ENCODE peak calls at places on chromosomes 16 and 17, in four cellular contexts. One of them, this sample, is unnamed.
A peak's percentile ranks its signal among the peaks of the same experiment; 100 is the strongest.

GRCh38 chr17:82435601-82436583 is 14.7 kb downstream of the CYBC1 start:
- DNase-seq in mammary epithelial cell: no peak
- DNase-seq in tibial artery: no peak
- DNase-seq in fibroblast of the aortic adventitia: no peak
- DNase-seq in this sample: no peak

GRCh38 chr17:385195-385835 is 32.7 kb upstream of the RPH3AL start:
- DNase-seq in fibroblast of the aortic adventitia: no peak
- DNase-seq in mammary epithelial cell: peak; percentile 14
- DNase-seq in tibial artery: no peak
- DNase-seq in this sample: no peak

GRCh38 chr16:31253642-31254045 is 6.1 kb upstream of the ITGAM start:
- DNase-seq in fibroblast of the aortic adventitia: no peak
- DNase-seq in mammary epithelial cell: no peak
- DNase-seq in tibial artery: no peak
- DNase-seq in this sample: peak; percentile 21

GRCh38 chr16:86991679-86992078 is 325.5 kb downstream of the C16orf95 start:
- DNase-seq in mammary epithelial cell: peak; percentile 34
- DNase-seq in fibroblast of the aortic adventitia: no peak
- DNase-seq in tibial artery: no peak
- DNase-seq in this sample: no peak

GRCh38 chr16:88202207-88202745 is 180.5 kb upstream of the ZNF469 start:
- DNase-seq in fibroblast of the aortic adventitia: no peak
- DNase-seq in mammary epithelial cell: no peak
- DNase-seq in tibial artery: peak; percentile 59
- DNase-seq in this sample: no peak

GRCh38 chr17:3603119-3603869 is 5.9 kb downstream of the TRPV1 start:
- DNase-seq in fibroblast of the aortic adventitia: peak; percentile 38
- DNase-seq in tibial artery: no peak
- DNase-seq in mammary epithelial cell: peak; percentile 98
- DNase-seq in this sample: no peak

GRCh38 chr16:49019081-49019633 is 262.5 kb downstream of the CBLN1 start:
- DNase-seq in fibroblast of the aortic adventitia: peak; percentile 26
- DNase-seq in tibial artery: no peak
- DNase-seq in mammary epithelial cell: no peak
- DNase-seq in this sample: no peak

GRCh38 chr16:85366031-85366763 is 246.9 kb upstream of the GSE1 start:
- DNase-seq in fibroblast of the aortic adventitia: no peak
- DNase-seq in mammary epithelial cell: no peak
- DNase-seq in tibial artery: no peak
- DNase-seq in this sample: no peak

GRCh38 chr17:42252528-42253172 is 23.5 kb downstream of the STAT5B start:
- DNase-seq in tibial artery: no peak
- DNase-seq in fibroblast of the aortic adventitia: no peak
- DNase-seq in mammary epithelial cell: peak; percentile 52
- DNase-seq in this sample: no peak

GRCh38 chr17:1644493-1645206 is 882 bp downstream of the SCARF1 start:
- DNase-seq in tibial artery: no peak
- DNase-seq in fibroblast of the aortic adventitia: peak; percentile 17
- DNase-seq in mammary epithelial cell: peak; percentile 82
- DNase-seq in this sample: peak; percentile 85

GRCh38 chr17:36000730-36001108 is 634 bp downstream of the CCL15 start:
- DNase-seq in mammary epithelial cell: no peak
- DNase-seq in tibial artery: no peak
- DNase-seq in fibroblast of the aortic adventitia: no peak
- DNase-seq in this sample: no peak

GRCh38 chr17:8630227-8630801 is at the start of gene MYH10:
- DNase-seq in mammary epithelial cell: no peak
- DNase-seq in fibroblast of the aortic adventitia: no peak
- DNase-seq in tibial artery: no peak
- DNase-seq in this sample: no peak

GRCh38 chr16:2364638-2365210 is 24.2 kb upstream of the ABCA3 start:
- DNase-seq in tibial artery: no peak
- DNase-seq in fibroblast of the aortic adventitia: peak; percentile 11
- DNase-seq in mammary epithelial cell: no peak
- DNase-seq in this sample: no peak

GRCh38 chr16:56400458-56400857 is 24.9 kb downstream of the AMFR start:
- DNase-seq in tibial artery: no peak
- DNase-seq in mammary epithelial cell: no peak
- DNase-seq in fibroblast of the aortic adventitia: no peak
- DNase-seq in this sample: no peak

GRCh38 chr17:71828182-71828596 is 292.6 kb upstream of the SOX9 start:
- DNase-seq in mammary epithelial cell: peak; percentile 13
- DNase-seq in tibial artery: no peak
- DNase-seq in fibroblast of the aortic adventitia: no peak
- DNase-seq in this sample: no peak

GRCh38 chr17:58210922-58211321 is 8.1 kb downstream of the MKS1 start:
- DNase-seq in fibroblast of the aortic adventitia: no peak
- DNase-seq in mammary epithelial cell: no peak
- DNase-seq in tibial artery: no peak
- DNase-seq in this sample: no peak

GRCh38 chr16:11263737-11264136 is 5.4 kb downstream of the TNP2 start:
- DNase-seq in fibroblast of the aortic adventitia: no peak
- DNase-seq in mammary epithelial cell: no peak
- DNase-seq in tibial artery: no peak
- DNase-seq in this sample: peak; percentile 66

GRCh38 chr17:78934681-78935418 is 9.7 kb upstream of the TIMP2 start:
- DNase-seq in tibial artery: no peak
- DNase-seq in mammary epithelial cell: no peak
- DNase-seq in fibroblast of the aortic adventitia: peak; percentile 56
- DNase-seq in this sample: no peak

GRCh38 chr17:1455291-1455747 is 713 bp downstream of the CRK start:
- DNase-seq in mammary epithelial cell: peak; percentile 50
- DNase-seq in fibroblast of the aortic adventitia: peak; percentile 68
- DNase-seq in tibial artery: peak; percentile 86
- DNase-seq in this sample: peak; percentile 70

GRCh38 chr17:9079461-9080103 is 58.3 kb downstream of the NTN1 start:
- DNase-seq in tibial artery: peak; percentile 39
- DNase-seq in fibroblast of the aortic adventitia: no peak
- DNase-seq in mammary epithelial cell: no peak
- DNase-seq in this sample: no peak

GRCh38 chr16:2478273-2478672 is 3.3 kb downstream of the TBC1D24 start:
- DNase-seq in mammary epithelial cell: no peak
- DNase-seq in tibial artery: no peak
- DNase-seq in fibroblast of the aortic adventitia: no peak
- DNase-seq in this sample: no peak

GRCh38 chr16:65727534-65728137 is 605.8 kb upstream of the CDH11 start:
- DNase-seq in fibroblast of the aortic adventitia: no peak
- DNase-seq in mammary epithelial cell: no peak
- DNase-seq in tibial artery: no peak
- DNase-seq in this sample: no peak

GRCh38 chr17:73719588-73720071 is 75.4 kb upstream of the SDK2 start:
- DNase-seq in mammary epithelial cell: no peak
- DNase-seq in fibroblast of the aortic adventitia: no peak
- DNase-seq in tibial artery: no peak
- DNase-seq in this sample: no peak
- H3K4me3 ChIP-seq in mammary epithelial cell: no peak overlapping the region
- H3K4me3 ChIP-seq in fibroblast of the aortic adventitia: no peak overlapping the region
- H3K4me3 ChIP-seq in tibial artery: no peak overlapping the region
- H3K4me3 ChIP-seq in this sample: no peak overlapping the region

DNA sequence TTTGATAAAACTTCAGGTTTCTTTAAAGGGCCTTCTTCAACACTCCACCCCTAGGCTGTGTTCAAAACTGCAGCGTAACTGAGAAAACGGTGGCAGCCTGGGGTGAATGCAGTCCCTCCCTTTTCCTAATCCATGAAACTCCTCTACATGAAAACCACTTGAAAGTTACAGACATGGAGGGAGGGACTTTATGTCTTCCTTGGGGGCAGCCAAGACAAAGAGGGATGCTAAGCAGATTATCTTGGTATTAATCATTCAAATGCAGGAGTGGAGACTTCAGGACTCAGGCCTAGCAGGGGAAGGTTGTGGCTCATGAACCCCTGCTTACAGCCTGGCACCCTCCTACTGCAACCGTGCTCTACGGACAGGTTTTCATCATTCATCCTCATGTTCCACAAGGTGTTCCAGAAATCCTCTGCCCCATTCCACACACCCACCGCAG is 46.8 kb downstream of the RNF112 start:
- DNase-seq in tibial artery: no peak
- DNase-seq in mammary epithelial cell: no peak
- DNase-seq in fibroblast of the aortic adventitia: peak; percentile 15
- DNase-seq in this sample: no peak
- TF ChIP-seq CTCF in tibial artery: no peak
- TF ChIP-seq CTCF in mammary epithelial cell: no peak
- TF ChIP-seq CTCF in fibroblast of the aortic adventitia: peak; percentile 27
- TF ChIP-seq CTCF in this sample: no peak

DNA sequence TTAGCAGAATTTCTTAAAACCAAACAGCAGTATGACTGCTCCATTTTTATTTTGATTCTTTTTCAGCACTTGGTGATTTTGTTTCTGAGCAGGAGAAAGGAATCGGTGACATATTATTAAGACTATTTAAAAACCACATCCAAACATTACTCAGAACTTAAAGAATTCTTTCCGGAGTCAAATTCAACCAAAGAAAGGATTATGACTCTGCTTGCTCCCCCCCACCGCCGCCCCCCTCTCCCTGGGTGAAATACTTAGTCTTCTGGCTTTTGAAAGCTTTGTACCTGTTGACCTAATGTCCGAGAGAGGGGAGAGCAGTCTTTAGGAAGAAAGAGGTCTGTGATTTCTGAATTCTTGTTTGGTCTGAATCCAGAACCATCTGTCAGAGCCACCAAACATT is 17.9 kb upstream of the COL1A1 start:
- DNase-seq in mammary epithelial cell: peak; percentile 86
- DNase-seq in tibial artery: no peak
- DNase-seq in fibroblast of the aortic adventitia: peak; percentile 88
- DNase-seq in this sample: no peak
- H3K4me3 ChIP-seq in mammary epithelial cell: no peak overlapping the region
- H3K4me3 ChIP-seq in tibial artery: no peak overlapping the region
- H3K4me3 ChIP-seq in fibroblast of the aortic adventitia: peak overlapping the region; percentile 47
- H3K4me3 ChIP-seq in this sample: no peak overlapping the region

DNA sequence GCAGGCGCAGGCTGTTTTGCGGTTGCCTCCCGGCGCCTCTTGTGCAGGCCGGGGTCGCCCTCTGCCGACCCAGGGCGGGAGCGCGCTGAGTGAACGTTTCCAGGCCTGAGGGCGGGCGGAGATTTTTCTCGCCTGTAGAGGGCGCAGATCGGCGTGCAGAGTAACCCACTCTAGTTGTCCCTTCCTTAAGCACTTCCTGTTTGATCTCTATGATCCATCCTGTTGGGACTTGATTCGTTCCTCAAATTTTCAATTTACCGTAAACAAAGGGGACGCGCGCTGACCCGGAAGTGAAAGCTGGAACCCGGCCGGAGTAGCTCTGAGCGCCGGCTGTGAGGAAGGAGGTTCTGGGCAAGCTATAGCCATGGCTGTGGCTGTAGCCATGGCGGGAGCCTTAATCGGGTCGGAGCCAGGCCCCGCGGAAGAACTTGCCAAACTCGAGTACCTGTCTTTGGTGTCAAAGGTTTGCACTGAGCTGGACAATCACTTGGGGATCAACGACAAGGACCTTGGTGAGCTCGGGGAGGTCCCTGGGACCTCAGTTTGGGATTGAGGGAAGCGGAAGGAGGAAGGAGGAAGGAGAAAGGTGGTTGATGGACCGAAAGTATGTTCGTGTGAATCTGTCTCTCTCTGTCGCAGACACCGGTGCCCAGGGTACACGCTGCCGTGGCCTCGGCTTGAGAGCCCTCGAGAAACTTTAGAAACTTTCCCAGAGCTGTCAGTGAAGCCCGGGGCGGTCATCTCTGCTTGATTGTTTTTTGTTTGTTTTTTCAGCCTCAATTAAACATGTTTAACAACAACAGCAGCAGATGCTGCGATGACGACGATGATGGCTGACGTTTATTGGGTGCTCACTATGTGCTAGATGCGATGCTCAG is at the start of gene DHX8:
- DNase-seq in tibial artery: peak; percentile 98
- DNase-seq in mammary epithelial cell: peak; percentile 98
- DNase-seq in fibroblast of the aortic adventitia: peak; percentile 99
- DNase-seq in this sample: peak; percentile 98
- TF ChIP-seq CTCF in tibial artery: peak; percentile 100
- TF ChIP-seq CTCF in mammary epithelial cell: peak; percentile 100
- TF ChIP-seq CTCF in fibroblast of the aortic adventitia: peak; percentile 100
- TF ChIP-seq CTCF in this sample: peak; percentile 100